ENCODE peak calls at places on chromosomes 13 and 19, in five cellular contexts. L is GM10248, Q is cardiac fibroblast, I is neural progenitor cell, C is omental fat pad. F is an unnamed sample.

GRCh38 chr13:94390881-94391280 is 88.6 kb downstream of the DCT start:
- DNase-seq in L (no peak), Q (peak), I (no peak), C (no peak), F (no peak)

GRCh38 chr19:49801966-49802661 is 11.0 kb downstream of the FUZ start:
- DNase-seq in L (no peak), Q (peak), I (peak), C (peak), F (peak)

GRCh38 chr13:67493835-67494234 is 263.7 kb upstream of the PCDH9 start:
- DNase-seq in L (no peak), Q (peak), I (no peak), C (no peak), F (no peak)

GRCh38 chr19:47157455-47158321 is 27.1 kb downstream of the SAE1 start:
- DNase-seq in L (no peak), Q (peak), I (peak), C (no peak), F (no peak)

GRCh38 chr13:20383058-20383457 is 142.6 kb downstream of the CRYL1 start:
- DNase-seq in L (no peak), Q (no peak), I (no peak), C (no peak), F (no peak)

GRCh38 chr13:26465514-26465913 is 92.0 kb upstream of the WASF3 start:
- DNase-seq in L (no peak), Q (peak), I (no peak), C (no peak), F (no peak)

GRCh38 chr13:99496322-99497142 is 4.7 kb upstream of the TM9SF2 start:
- DNase-seq in L (no peak), Q (peak), I (no peak), C (no peak), F (no peak)

GRCh38 chr19:12997967-12998940 is 3.0 kb downstream of the NFIX start:
- DNase-seq in L (no peak), Q (no peak), I (no peak), C (no peak), F (no peak)

GRCh38 chr13:44425815-44426078 is 52.1 kb downstream of the SERP2 start:
- DNase-seq in L (no peak), Q (no peak), I (no peak), C (no peak), F (no peak)

GRCh38 chr13:29520671-29521070 is 74.8 kb downstream of the SLC7A1 start:
- DNase-seq in L (no peak), Q (peak), I (no peak), C (no peak), F (no peak)

GRCh38 chr13:75566658-75567057 is 17.1 kb downstream of the UCHL3 start:
- DNase-seq in L (no peak), Q (peak), I (no peak), C (no peak), F (no peak)

GRCh38 chr19:34341935-34342680 is 22.9 kb upstream of the GPI start:
- DNase-seq in L (no peak), Q (no peak), I (no peak), C (no peak), F (no peak)

GRCh38 chr19:43300876-43301765 is 31.8 kb upstream of the PSG9 start:
- DNase-seq in L (no peak), Q (no peak), I (no peak), C (no peak), F (no peak)

GRCh38 chr13:69459346-69459745 is 648.3 kb upstream of the ATXN8OS start:
- DNase-seq in L (no peak), Q (no peak), I (no peak), C (no peak), F (no peak)

GRCh38 chr19:14395710-14396338 is 14.6 kb downstream of the ADGRE5 start:
- DNase-seq in L (no peak), Q (no peak), I (no peak), C (no peak), F (no peak)

GRCh38 chr13:45332831-45333219 is 8.2 kb downstream of the TPT1 start:
- DNase-seq in L (no peak), Q (no peak), I (no peak), C (no peak), F (no peak)

GRCh38 chr19:3518669-3519068 is 12.6 kb downstream of the FZR1 start:
- DNase-seq in L (no peak), Q (no peak), I (no peak), C (no peak), F (no peak)

GRCh38 chr19:3521104-3521445 is 15.0 kb downstream of the FZR1 start:
- DNase-seq in L (no peak), Q (no peak), I (no peak), C (no peak), F (no peak)

GRCh38 chr19:3518231-3518630 is 12.1 kb downstream of the FZR1 start:
- DNase-seq in L (no peak), Q (no peak), I (no peak), C (no peak), F (no peak)

GRCh38 chr19:3519126-3519525 is 13.0 kb downstream of the FZR1 start:
- DNase-seq in L (no peak), Q (no peak), I (no peak), C (no peak), F (no peak)

GRCh38 chr19:3520166-3521103 is 14.3 kb downstream of the FZR1 start:
- DNase-seq in L (no peak), Q (no peak), I (no peak), C (no peak), F (no peak)
- TF ChIP-seq CTCF in L (no peak), Q (no peak), I (no peak), C (no peak), F (no peak)

GRCh38 chr19:40584007-40584406 is 7.3 kb downstream of the SHKBP1 start:
- DNase-seq in L (no peak), Q (no peak), I (no peak), C (no peak), F (no peak)
- TF ChIP-seq CTCF in L (peak), Q (peak), I (peak), C (no peak), F (peak)

GRCh38 chr19:5624741-5625140 is 1.9 kb downstream of the SAFB start:
- DNase-seq in L (no peak), Q (no peak), I (peak), C (no peak), F (no peak)

GRCh38 chr19:5624154-5624663 is 1.3 kb downstream of the SAFB start:
- DNase-seq in L (no peak), Q (peak), I (peak), C (no peak), F (no peak)

GRCh38 chr19:5621945-5622464 is 571 bp downstream of the SAFB2 start:
- DNase-seq in L (peak), Q (no peak), I (peak), C (no peak), F (no peak)

GRCh38 chr19:5622465-5623396 is at the start of the genes SAFB and SAFB2:
- DNase-seq in L (peak), Q (peak), I (peak), C (peak), F (peak)

GRCh38 chr19:5623397-5624153 is 692 bp downstream of the SAFB start:
- DNase-seq in L (no peak), Q (no peak), I (peak), C (no peak), F (no peak)
- TF ChIP-seq CTCF in L (no peak), Q (no peak), I (no peak), C (no peak), F (no peak)

GRCh38 chr13:62512194-62513141 is 1096.8 kb upstream of the PCDH20 start:
- DNase-seq in L (peak), Q (peak), I (peak), C (no peak), F (no peak)
- TF ChIP-seq CTCF in L (peak), Q (peak), I (peak), C (no peak), F (peak)

DNA sequence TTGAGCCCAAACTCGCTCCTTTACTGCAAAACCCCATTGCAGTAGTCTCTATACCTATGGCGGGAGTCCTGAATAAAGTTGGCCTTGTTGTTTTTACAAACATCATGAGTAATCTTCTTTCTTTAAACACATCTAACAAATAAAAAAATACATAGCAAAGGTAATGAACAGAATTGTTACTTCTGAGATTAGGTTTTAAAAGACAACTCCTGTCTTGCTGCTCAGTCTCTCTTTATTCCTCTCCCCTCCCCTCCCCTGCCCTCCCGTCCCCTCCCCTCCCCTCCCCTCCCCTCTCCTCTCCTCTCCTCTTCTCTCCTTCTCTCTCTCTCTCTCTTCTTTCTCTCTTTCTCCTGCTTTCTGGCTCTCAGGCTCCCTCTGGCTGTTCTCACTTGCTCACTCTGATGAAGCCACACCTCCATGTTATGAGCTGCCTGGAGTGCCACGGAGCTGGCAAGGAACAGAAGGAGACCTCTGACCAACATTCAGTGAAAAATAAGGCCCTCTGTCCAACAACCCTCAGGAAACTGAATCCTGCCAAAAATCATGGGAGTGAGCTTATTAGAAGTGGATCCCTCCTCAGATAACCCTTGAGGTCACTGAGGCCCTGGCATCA is 300.7 kb upstream of the MIR17HG start:
- DNase-seq in L (no peak), Q (no peak), I (peak), C (no peak), F (no peak)
- TF ChIP-seq CTCF in L (no peak), Q (no peak), I (no peak), C (no peak), F (no peak)

DNA sequence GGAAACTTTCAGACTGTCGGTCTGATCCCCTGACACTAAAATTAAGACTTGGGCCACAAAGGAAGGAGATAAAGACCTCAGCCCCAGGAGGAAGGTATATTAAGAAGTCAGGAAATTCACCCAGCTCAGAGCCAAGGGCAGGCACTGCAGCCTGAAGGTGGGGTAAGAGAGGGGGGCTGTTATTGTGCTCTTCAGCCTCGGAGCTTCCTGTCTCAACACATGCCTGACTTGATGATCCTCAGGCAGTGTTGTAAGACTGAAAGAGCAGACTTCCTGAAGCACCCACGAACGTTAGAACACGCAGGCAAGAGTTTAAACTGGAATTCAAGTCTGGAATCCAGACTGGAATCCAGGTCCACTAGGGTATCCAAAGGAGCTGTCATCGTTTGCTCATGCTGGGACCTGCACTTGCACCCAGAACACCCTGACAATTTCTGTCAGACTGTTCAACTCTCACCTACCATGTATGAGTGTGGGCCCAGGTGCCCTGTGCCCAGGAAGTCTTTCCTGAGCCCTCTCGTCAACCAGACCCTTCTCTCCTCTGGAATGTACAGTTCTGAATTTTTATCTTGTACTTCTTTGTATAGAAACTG is 10.7 kb upstream of the FLT1 start:
- DNase-seq in L (no peak), Q (peak), I (no peak), C (no peak), F (no peak)
- TF ChIP-seq CTCF in L (no peak), Q (no peak), I (no peak), C (no peak), F (no peak)

GRCh38 chr13:97700306-97700848 is 253.1 kb upstream of the IPO5 start:
- DNase-seq in L (no peak), Q (no peak), I (no peak), C (no peak), F (no peak)

GRCh38 chr13:97692628-97693027 is 258.7 kb downstream of the RAP2A start:
- DNase-seq in L (no peak), Q (peak), I (no peak), C (no peak), F (no peak)

GRCh38 chr13:97702614-97703013 is 250.9 kb upstream of the IPO5 start:
- DNase-seq in L (no peak), Q (no peak), I (no peak), C (no peak), F (no peak)

GRCh38 chr13:97695684-97696083 is 257.8 kb upstream of the IPO5 start:
- DNase-seq in L (no peak), Q (no peak), I (no peak), C (no peak), F (no peak)

GRCh38 chr13:97696921-97697320 is 256.6 kb upstream of the IPO5 start:
- DNase-seq in L (no peak), Q (no peak), I (no peak), C (no peak), F (no peak)
- TF ChIP-seq CTCF in L (no peak), Q (no peak), I (no peak), C (no peak), F (no peak)

GRCh38 chr13:61286148-61286745 is 129.4 kb downstream of the PCDH20 start:
- DNase-seq in L (no peak), Q (no peak), I (peak), C (no peak), F (no peak)
- TF ChIP-seq CTCF in L (no peak), Q (no peak), I (peak), C (no peak), F (peak)

GRCh38 chr19:18999016-18999758 is 34.1 kb downstream of the SUGP2 start:
- DNase-seq in L (no peak), Q (peak), I (no peak), C (no peak), F (no peak)

GRCh38 chr19:18996351-18996750 is 37.0 kb downstream of the SUGP2 start:
- DNase-seq in L (no peak), Q (no peak), I (no peak), C (no peak), F (no peak)

GRCh38 chr19:18996796-18997394 is 36.4 kb downstream of the SUGP2 start:
- DNase-seq in L (no peak), Q (no peak), I (no peak), C (no peak), F (no peak)

GRCh38 chr19:18998276-18998675 is 35.0 kb downstream of the SUGP2 start:
- DNase-seq in L (no peak), Q (no peak), I (no peak), C (no peak), F (peak)

DNA sequence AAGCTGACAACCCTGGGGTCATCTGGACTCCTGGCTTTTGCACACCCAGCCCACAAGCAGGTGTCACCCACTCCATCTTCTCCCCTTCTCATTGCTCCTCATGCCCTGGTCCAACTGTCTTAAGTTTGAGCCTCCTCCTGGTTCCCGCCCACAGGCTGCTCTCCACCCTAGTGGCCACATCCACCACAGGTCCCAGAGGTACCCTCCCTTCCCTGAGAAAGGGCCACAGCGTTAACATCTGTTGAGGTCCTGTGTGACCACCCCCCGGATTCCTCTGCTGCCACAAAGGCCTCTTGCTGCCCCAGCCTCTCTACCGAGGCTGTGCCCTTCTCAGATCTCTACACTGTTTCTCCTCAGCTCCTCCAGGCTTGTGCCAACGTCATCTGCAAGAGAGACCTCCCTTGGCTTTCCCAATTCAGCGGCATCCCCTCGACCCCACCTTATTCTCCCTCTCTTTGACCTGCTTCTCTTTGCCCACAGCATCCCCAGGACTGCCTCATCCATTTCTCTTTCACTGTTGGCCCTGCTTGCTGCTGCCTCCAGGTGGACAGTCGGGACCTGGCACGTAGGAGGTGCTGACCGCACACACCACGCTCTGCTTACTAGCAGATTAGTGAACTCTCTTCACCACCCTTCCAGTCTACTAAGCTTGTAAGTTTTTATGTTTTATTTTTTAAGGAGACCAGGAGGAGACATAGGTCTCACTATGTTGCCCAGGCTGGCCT is 33.3 kb downstream of the SUGP2 start:
- DNase-seq in L (no peak), Q (peak), I (peak), C (no peak), F (no peak)
- TF ChIP-seq CTCF in L (no peak), Q (peak), I (peak), C (no peak), F (peak)

F was measured in D721Med.